ENCODE peak calls at places on chromosomes 3 and 15, in six cellular contexts. S, L, O, B, H and C are unnamed samples.

GRCh38 chr3:170111147-170111771 is 70.3 kb downstream of the PHC3 start:
- DNase-seq in S (no peak), L (peak), O (no peak), B (no peak), H (no peak), C (no peak)

GRCh38 chr3:128681277-128681829 is 30.7 kb upstream of the RPN1 start:
- DNase-seq in S (no peak), L (no peak), O (no peak), B (no peak), H (no peak), C (no peak)

GRCh38 chr15:101406014-101406413 is 83.5 kb downstream of the PCSK6 start:
- DNase-seq in S (no peak), L (no peak), O (no peak), B (no peak), H (no peak), C (no peak)

GRCh38 chr15:67165653-67166260 is 88.7 kb downstream of the AAGAB start:
- DNase-seq in S (no peak), L (peak), O (peak), B (no peak), H (no peak), C (no peak)

GRCh38 chr15:99454941-99455795 is 110.6 kb upstream of the MEF2A start:
- DNase-seq in S (peak), L (peak), O (peak), B (peak), H (peak), C (peak)

GRCh38 chr15:99961011-99961441 is 227.8 kb upstream of the LYSMD4 start:
- DNase-seq in S (peak), L (peak), O (peak), B (peak), H (no peak), C (peak)

GRCh38 chr15:91890614-91891013 is 37.1 kb downstream of the SLCO3A1 start:
- DNase-seq in S (no peak), L (no peak), O (no peak), B (peak), H (no peak), C (no peak)

GRCh38 chr15:26580943-26581342 is 191.9 kb downstream of the GABRB3 start:
- DNase-seq in S (no peak), L (no peak), O (no peak), B (no peak), H (no peak), C (no peak)

GRCh38 chr3:142275856-142276255 is 50.5 kb upstream of the GK5 start:
- DNase-seq in S (no peak), L (no peak), O (no peak), B (no peak), H (no peak), C (no peak)

GRCh38 chr15:52440414-52440813 is 88.3 kb downstream of the MYO5A start:
- DNase-seq in S (no peak), L (peak), O (no peak), B (peak), H (no peak), C (no peak)

GRCh38 chr15:62153228-62153627 is 11.9 kb downstream of the C2CD4B start:
- DNase-seq in S (no peak), L (no peak), O (no peak), B (no peak), H (no peak), C (no peak)

GRCh38 chr3:10548997-10549396 is 43.6 kb upstream of the ATP2B2 start:
- DNase-seq in S (no peak), L (no peak), O (peak), B (peak), H (no peak), C (no peak)

GRCh38 chr3:129619726-129620162 is 13.3 kb upstream of the PLXND1 start:
- DNase-seq in S (no peak), L (peak), O (no peak), B (no peak), H (no peak), C (no peak)

GRCh38 chr3:105328338-105328730 is 38.4 kb upstream of the ALCAM start:
- DNase-seq in S (no peak), L (no peak), O (no peak), B (no peak), H (no peak), C (no peak)

GRCh38 chr3:98770261-98771039 is 7.3 kb downstream of the ST3GAL6 start:
- DNase-seq in S (no peak), L (no peak), O (no peak), B (no peak), H (peak), C (peak)

GRCh38 chr15:85614059-85614458 is 180.7 kb downstream of the KLHL25 start:
- DNase-seq in S (no peak), L (no peak), O (no peak), B (no peak), H (no peak), C (peak)

GRCh38 chr3:157498374-157498773 is 4.8 kb downstream of the VEPH1 start:
- DNase-seq in S (no peak), L (no peak), O (no peak), B (no peak), H (no peak), C (no peak)

GRCh38 chr15:31275331-31276262 is 51.0 kb upstream of the KLF13 start:
- DNase-seq in S (no peak), L (peak), O (peak), B (no peak), H (no peak), C (peak)

GRCh38 chr3:72903004-72903403 is 15.2 kb downstream of the GXYLT2 start:
- DNase-seq in S (peak), L (peak), O (no peak), B (no peak), H (no peak), C (no peak)

GRCh38 chr3:16318216-16318615 is 53.2 kb downstream of the OXNAD1 start:
- DNase-seq in S (peak), L (peak), O (no peak), B (no peak), H (no peak), C (no peak)

GRCh38 chr3:51353566-51354140 is 31.4 kb upstream of the MANF start:
- DNase-seq in S (no peak), L (no peak), O (peak), B (no peak), H (no peak), C (no peak)

GRCh38 chr3:157475921-157476395 is 27.3 kb downstream of the VEPH1 start:
- DNase-seq in S (no peak), L (no peak), O (no peak), B (no peak), H (no peak), C (no peak)

GRCh38 chr3:184500344-184500923 is 61.2 kb upstream of the EPHB3 start:
- DNase-seq in S (no peak), L (peak), O (no peak), B (no peak), H (no peak), C (no peak)

GRCh38 chr3:62293051-62293780 is 80.1 kb downstream of the FEZF2 start:
- DNase-seq in S (no peak), L (no peak), O (no peak), B (no peak), H (no peak), C (no peak)

GRCh38 chr15:59587085-59587826 is 24.3 kb upstream of the GCNT3 start:
- DNase-seq in S (peak), L (no peak), O (no peak), B (peak), H (no peak), C (peak)

GRCh38 chr15:46735115-46735514 is 982.2 kb upstream of the SEMA6D start:
- DNase-seq in S (no peak), L (no peak), O (no peak), B (no peak), H (no peak), C (no peak)

GRCh38 chr3:140308535-140308934 is 369.3 kb upstream of the TRIM42 start:
- DNase-seq in S (no peak), L (no peak), O (no peak), B (no peak), H (no peak), C (no peak)

GRCh38 chr3:182364723-182365650 is 428.3 kb upstream of the ATP11B start:
- DNase-seq in S (no peak), L (no peak), O (peak), B (peak), H (no peak), C (no peak)

GRCh38 chr3:160150525-160150924 is 74.7 kb upstream of the C3orf80 start:
- DNase-seq in S (no peak), L (peak), O (no peak), B (no peak), H (no peak), C (no peak)

GRCh38 chr15:84874991-84875390 is 9.5 kb upstream of the SLC28A1 start:
- DNase-seq in S (no peak), L (no peak), O (no peak), B (no peak), H (no peak), C (no peak)

GRCh38 chr3:128619146-128619890 is 31.3 kb downstream of the RPN1 start:
- DNase-seq in S (no peak), L (peak), O (no peak), B (no peak), H (no peak), C (no peak)

GRCh38 chr15:96350884-96351639 is 20.6 kb downstream of the NR2F2 start:
- DNase-seq in S (no peak), L (peak), O (no peak), B (no peak), H (no peak), C (no peak)

GRCh38 chr3:15260531-15260930 is 54.5 kb downstream of the CAPN7 start:
- DNase-seq in S (no peak), L (no peak), O (no peak), B (no peak), H (no peak), C (no peak)

DNA sequence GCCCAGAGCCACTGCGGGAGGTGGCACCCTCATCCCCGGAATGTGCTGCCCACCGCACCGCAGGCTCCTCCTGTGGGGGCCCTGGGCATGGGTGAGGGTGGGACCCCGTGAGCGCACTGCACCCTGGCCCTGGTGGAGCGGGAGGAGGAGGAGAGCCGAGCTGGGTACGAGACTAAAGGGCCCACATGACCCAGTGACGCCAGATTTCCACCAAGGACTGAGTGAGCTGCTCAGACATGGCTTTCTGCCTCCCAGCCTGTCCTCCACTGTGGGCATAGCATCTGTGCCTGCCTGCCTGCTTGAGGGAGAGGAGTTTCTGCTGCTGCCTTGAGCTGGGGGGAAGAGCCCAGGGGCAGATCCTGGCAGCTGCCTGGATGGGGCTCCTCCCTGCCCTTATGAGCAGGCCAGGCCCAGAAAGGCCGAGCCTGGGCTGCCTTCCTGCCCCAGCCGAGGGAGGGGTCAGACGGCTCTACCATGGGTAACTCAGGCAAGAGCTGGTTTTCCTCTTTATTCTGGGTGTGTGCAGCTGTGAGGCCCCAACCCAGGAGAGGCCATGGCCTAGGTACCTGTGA is 88.4 kb downstream of the VGLL4 start:
- DNase-seq in S (no peak), L (no peak), O (no peak), B (no peak), H (no peak), C (no peak)
- H3K27ac ChIP-seq in S (no peak), L (peak), O (peak), B (no peak), H (no peak), C (peak)

GRCh38 chr3:40524571-40525285 is at the start of gene ZNF621:
- DNase-seq in S (peak), L (peak), O (peak), B (peak), H (peak), C (peak)
- TF ChIP-seq CTCF in S (no peak), L (no peak), O (no peak), B (no peak), H (no peak), C (no peak)

DNA sequence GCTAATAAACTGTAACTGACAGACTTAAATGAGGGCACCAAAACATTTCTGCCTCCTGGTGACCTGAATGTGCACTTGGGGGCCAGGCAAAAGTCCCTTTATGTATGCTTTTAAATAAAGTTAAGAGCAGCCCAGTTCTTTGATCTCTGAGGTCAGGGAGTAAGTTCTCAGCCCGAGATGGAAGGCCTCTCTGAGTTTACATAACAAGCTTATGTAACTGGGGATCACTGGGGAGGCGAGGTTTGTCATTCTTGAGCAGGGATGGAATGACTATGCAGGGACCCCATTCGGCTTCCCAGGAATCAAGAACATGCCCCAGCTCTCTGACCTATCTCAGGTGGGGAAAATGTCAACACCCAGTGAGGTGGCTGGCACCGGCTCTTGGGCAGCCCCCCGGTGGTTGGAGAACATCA is 198.7 kb upstream of the BHLHE40 start:
- DNase-seq in S (no peak), L (no peak), O (no peak), B (no peak), H (no peak), C (no peak)
- H3K27ac ChIP-seq in S (no peak), L (no peak), O (no peak), B (no peak), H (no peak), C (no peak)

GRCh38 chr15:90641581-90642463 is 75.3 kb upstream of the BLM start:
- DNase-seq in S (no peak), L (no peak), O (no peak), B (no peak), H (no peak), C (no peak)

GRCh38 chr15:90640862-90641261 is 76.3 kb upstream of the BLM start:
- DNase-seq in S (no peak), L (no peak), O (no peak), B (no peak), H (no peak), C (no peak)

GRCh38 chr15:90638241-90638691 is 78.9 kb upstream of the BLM start:
- DNase-seq in S (no peak), L (no peak), O (no peak), B (no peak), H (no peak), C (no peak)

GRCh38 chr15:90637693-90638092 is 79.5 kb upstream of the BLM start:
- DNase-seq in S (no peak), L (no peak), O (no peak), B (no peak), H (no peak), C (no peak)

DNA sequence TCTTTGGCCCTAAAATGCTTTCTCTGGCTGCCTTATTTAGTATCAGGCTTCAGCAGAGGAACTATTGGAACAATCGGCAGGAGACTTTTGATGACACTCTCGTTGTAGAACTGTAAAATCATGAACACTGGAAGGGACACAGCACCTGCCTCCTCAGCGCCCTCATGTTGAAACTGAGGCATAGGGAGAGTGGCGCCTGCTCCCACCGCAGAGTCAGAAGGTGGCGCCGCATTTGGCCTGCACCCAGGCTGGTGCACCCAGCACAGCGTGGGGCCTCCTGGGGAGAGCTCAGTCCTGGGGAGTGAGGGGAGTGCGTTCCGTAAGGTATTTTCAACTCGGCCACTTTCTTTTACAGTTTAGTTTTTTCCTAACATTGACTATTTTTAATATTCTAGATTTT is 78.2 kb upstream of the BLM start:
- DNase-seq in S (no peak), L (no peak), O (no peak), B (no peak), H (no peak), C (no peak)
- TF ChIP-seq CTCF in S (no peak), L (no peak), O (no peak), B (peak), H (no peak), C (no peak)

DNA sequence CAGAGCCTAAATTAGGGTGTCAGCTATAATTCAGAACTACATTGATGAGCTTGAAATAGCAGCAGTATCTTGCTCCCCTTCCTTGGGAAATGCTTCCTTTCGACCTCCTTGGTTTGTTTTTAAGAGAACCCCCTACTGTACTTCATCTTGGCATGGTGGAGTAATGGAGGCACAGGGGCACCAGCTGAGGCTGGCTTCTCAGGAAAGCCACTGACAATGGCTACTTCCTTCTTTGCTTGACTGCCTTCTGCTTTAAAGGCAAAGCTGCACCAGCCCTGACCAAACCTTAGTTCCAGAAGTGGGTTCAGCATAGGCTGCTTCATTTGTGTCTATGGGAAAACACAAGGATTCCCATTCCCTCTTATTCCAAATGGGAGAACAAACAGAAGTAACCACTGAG is 1.5 kb upstream of the FBXL22 start:
- DNase-seq in S (no peak), L (peak), O (no peak), B (no peak), H (no peak), C (no peak)
- H3K27ac ChIP-seq in S (peak), L (no peak), O (peak), B (no peak), H (peak), C (no peak)

DNA sequence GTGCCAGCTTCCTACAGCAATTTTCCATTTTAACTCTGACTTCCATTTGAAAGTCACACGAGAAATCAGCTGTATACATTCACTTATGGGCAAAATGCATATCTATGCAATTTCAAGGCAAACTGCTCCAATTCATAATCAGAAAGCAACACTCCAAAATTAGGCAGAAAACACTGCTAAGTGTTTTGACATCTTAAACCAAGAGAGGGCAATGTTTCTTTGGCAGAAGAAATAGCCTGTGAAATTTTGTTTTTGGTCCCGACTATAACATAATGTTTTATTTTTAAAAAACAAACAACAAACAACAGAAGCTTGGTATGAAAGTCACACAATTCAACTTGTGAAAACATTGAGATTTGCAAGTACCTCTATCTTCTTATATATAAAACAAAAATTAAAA is 42.6 kb downstream of the GOLIM4 start:
- DNase-seq in S (no peak), L (no peak), O (no peak), B (no peak), H (no peak), C (no peak)
- TF ChIP-seq CTCF in S (peak), L (peak), O (no peak), B (peak), H (no peak), C (no peak)

DNA sequence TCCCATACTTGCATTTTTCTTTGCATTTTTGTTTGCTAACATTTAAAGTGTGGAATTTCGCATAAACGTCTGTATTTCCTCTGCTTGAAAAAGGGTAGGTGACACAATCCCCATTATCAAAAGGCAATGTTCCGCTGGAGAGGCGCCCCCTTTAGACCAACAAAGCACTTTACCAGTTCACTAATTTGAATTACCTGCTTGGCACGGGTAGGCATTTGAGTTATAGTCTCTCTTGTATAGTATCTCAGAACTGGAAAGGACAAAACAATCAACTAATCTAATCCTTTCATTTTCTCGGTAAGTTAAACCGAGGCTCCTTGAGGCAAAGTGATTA is 775 bp upstream of the CCDC39 start:
- DNase-seq in S (peak), L (no peak), O (no peak), B (no peak), H (peak), C (peak)
- H3K27ac ChIP-seq in S (peak), L (no peak), O (no peak), B (no peak), H (no peak), C (no peak)

DNA sequence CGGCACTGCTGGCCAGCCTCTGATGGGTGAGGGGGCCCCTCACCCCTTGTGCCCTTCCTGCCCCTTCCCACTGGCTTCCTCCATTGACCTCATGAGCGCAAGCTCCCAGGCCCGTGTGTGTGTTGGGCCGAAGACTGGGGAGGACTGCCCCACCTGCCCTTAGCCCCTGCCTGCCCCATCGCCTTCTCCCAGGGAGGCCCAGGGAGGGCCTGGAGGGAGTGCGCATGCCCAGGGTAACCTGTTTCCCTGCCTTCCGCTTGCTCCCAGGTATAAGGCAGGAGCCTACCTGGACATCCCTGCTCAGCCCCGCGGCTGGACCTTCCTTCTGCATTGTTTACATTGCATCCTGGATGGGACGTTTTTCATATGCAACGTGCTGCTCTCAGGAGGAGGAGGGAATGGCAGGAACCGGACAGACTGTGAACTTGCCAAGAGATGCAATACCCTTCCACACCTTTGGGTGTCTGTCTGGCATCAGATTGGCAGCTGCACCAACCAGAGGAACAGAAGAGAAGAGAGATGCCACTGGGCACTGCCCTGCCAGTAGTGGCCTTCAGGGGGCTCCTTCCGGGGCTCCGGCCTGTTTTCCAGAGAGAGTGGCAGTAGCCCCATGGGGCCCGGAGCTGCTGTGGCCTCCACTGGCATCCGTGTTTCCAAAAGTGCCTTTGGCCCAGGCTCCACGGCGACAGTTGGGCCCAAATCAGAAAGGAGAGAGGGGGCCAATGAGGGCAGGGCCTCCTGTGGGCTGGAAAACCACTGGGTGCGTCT is 8.8 kb downstream of the DLL4 start:
- DNase-seq in S (no peak), L (peak), O (no peak), B (peak), H (no peak), C (no peak)
- TF ChIP-seq CTCF in S (no peak), L (peak), O (no peak), B (peak), H (no peak), C (no peak)

GRCh38 chr3:196080517-196080841 is 1.4 kb downstream of the TFRC start:
- DNase-seq in S (no peak), L (no peak), O (no peak), B (no peak), H (no peak), C (no peak)
- H3K27ac ChIP-seq in S (peak), L (no peak), O (peak), B (peak), H (peak), C (no peak)